ENCODE peak calls at places on chromosomes 12 and 14, in eight cellular contexts. O, G, K, P, N, Y, X and R are unnamed samples.

GRCh38 chr12:106173442-106173841 is 34.7 kb upstream of the NUAK1 start:
- DNase-seq in X (no peak), N (no peak), K (no peak), G (no peak), O (no peak), Y (no peak), P (no peak), R (no peak)

GRCh38 chr12:107597695-107598410 is 87.7 kb upstream of the PWP1 start:
- DNase-seq in Y (no peak), P (no peak), X (no peak), N (no peak), G (no peak), O (no peak), K (no peak), R (no peak)

GRCh38 chr14:72892103-72892878 is 1.6 kb downstream of the DPF3 start:
- DNase-seq in N (no peak), Y (no peak), K (peak), G (no peak), P (peak), O (peak), X (no peak), R (peak)

GRCh38 chr14:79600406-79600805 is 610.9 kb downstream of the DIO2 start:
- DNase-seq in X (no peak), K (no peak), Y (no peak), G (no peak), P (no peak), O (no peak), N (no peak), R (no peak)

GRCh38 chr14:32010561-32011188 is 66.4 kb upstream of the ARHGAP5 start:
- DNase-seq in N (no peak), X (no peak), P (peak), K (no peak), Y (no peak), O (no peak), G (no peak), R (no peak)

GRCh38 chr12:96501139-96501741 is 11.9 kb downstream of the CFAP54 start:
- DNase-seq in P (peak), K (no peak), O (no peak), G (no peak), X (peak), N (peak), Y (no peak), R (peak)

GRCh38 chr12:106445981-106446380 is 88.4 kb downstream of the POLR3B start:
- DNase-seq in G (no peak), N (no peak), P (no peak), O (no peak), X (peak), K (no peak), Y (no peak), R (no peak)

GRCh38 chr12:22626429-22626828 is 1.5 kb downstream of the ETNK1 start:
- DNase-seq in Y (no peak), K (no peak), P (peak), X (no peak), O (no peak), G (no peak), N (no peak), R (peak)

GRCh38 chr12:50672158-50672557 is 91.7 kb upstream of the ATF1 start:
- DNase-seq in Y (no peak), G (no peak), K (no peak), X (no peak), O (no peak), P (no peak), N (no peak), R (no peak)

GRCh38 chr14:98937021-98937420 is 335.0 kb downstream of the BCL11B start:
- DNase-seq in X (no peak), O (no peak), P (no peak), Y (no peak), G (no peak), K (no peak), N (no peak), R (no peak)

GRCh38 chr14:101029668-101030290 is 126.3 kb upstream of the RTL1 start:
- DNase-seq in G (no peak), Y (no peak), K (no peak), P (no peak), O (peak), N (peak), X (no peak), R (no peak)

GRCh38 chr12:122282066-122282465 is 15.8 kb upstream of the VPS33A start:
- DNase-seq in X (no peak), K (no peak), O (no peak), P (peak), Y (no peak), G (no peak), N (no peak), R (no peak)

GRCh38 chr12:110370732-110371141 is 32.8 kb downstream of the ANAPC7 start:
- DNase-seq in K (no peak), X (no peak), Y (no peak), P (no peak), N (no peak), O (no peak), G (no peak), R (no peak)

GRCh38 chr12:15601210-15601800 is 187.9 kb downstream of the EPS8 start:
- DNase-seq in X (no peak), G (no peak), P (peak), O (no peak), N (no peak), K (no peak), Y (no peak), R (no peak)